ENCODE peak calls at places on chromosomes 13 and 19, in six cellular contexts. L is EL; I is central memory CD4-positive, alpha-beta T cell; T is activated naive CD4-positive, alpha-beta T cell treated with anti-CD3 and anti-CD28 coated beads, Interleukin-2, amount 50 U/mL, for 16 hours; A is midbrain; J is mammary epithelial cell. D is an unnamed sample.

GRCh38 chr13:40434516-40435397 is 231.7 kb downstream of the FOXO1 start:
- DNase-seq in I (no peak), L (no peak), T (no peak), J (no peak), A (no peak), D (no peak)

GRCh38 chr19:54084410-54084809 is 3.2 kb upstream of the TARM1 start:
- DNase-seq in T (no peak), A (no peak), L (no peak), J (no peak), I (no peak), D (no peak)

GRCh38 chr13:111033172-111034133 is 81.7 kb upstream of the ARHGEF7 start:
- DNase-seq in L (no peak), T (no peak), A (no peak), J (peak; percentile 42), I (no peak), D (no peak)

GRCh38 chr13:35283856-35284255 is 192.6 kb downstream of the MAB21L1 start:
- DNase-seq in J (peak; percentile 54), L (peak; percentile 8), A (no peak), I (no peak), T (no peak), D (no peak)

GRCh38 chr19:17235618-17236413 is 9.8 kb downstream of the OCEL1 start:
- DNase-seq in L (peak; percentile 79), J (peak; percentile 61), A (peak; percentile 54), I (peak; percentile 70), T (peak; percentile 80), D (peak; percentile 69)

GRCh38 chr13:22240716-22241115 is 569.8 kb downstream of the FGF9 start:
- DNase-seq in A (no peak), T (no peak), L (no peak), I (no peak), J (no peak), D (no peak)

GRCh38 chr13:26722321-26722720 is 38.3 kb downstream of the GPR12 start:
- DNase-seq in L (no peak), T (no peak), I (no peak), A (no peak), J (no peak), D (no peak)

GRCh38 chr13:24038846-24039330 is 121.6 kb upstream of the SPATA13 start:
- DNase-seq in L (peak; percentile 48), I (no peak), A (peak; percentile 88), J (peak; percentile 57), T (no peak), D (no peak)

GRCh38 chr19:10333758-10334339 is 520 bp upstream of the RAVER1 start:
- DNase-seq in T (no peak), I (no peak), A (no peak), L (peak; percentile 15), J (no peak), D (no peak)

GRCh38 chr13:108834193-108834592 is 204.8 kb downstream of the MYO16 start:
- DNase-seq in L (no peak), I (no peak), J (no peak), A (no peak), T (no peak), D (no peak)

GRCh38 chr13:24159921-24160324 is 597 bp upstream of the SPATA13 start:
- DNase-seq in J (no peak), A (peak; percentile 38), I (no peak), L (no peak), T (no peak), D (no peak)

GRCh38 chr19:49331616-49332055 is 3.6 kb upstream of the CD37 start:
- DNase-seq in L (peak; percentile 51), A (peak; percentile 33), J (peak; percentile 51), T (peak; percentile 63), I (peak; percentile 68), D (peak; percentile 56)